ENCODE peak calls at places on chromosomes 12 and 14, in seven cellular contexts. One of them, this sample, is unnamed.

GRCh38 chr12:46267618-46268348 is 1.1 kb downstream of the SLC38A1 start:
- DNase-seq in K562: peak; percentile 43
- DNase-seq in CD4-positive, alpha-beta memory T cell: no peak
- DNase-seq in psoas muscle: no peak
- DNase-seq in lower leg skin: peak; percentile 88
- DNase-seq in small intestine: peak; percentile 40
- DNase-seq in CD8-positive, alpha-beta T cell: peak; percentile 68
- DNase-seq in this sample: no peak

GRCh38 chr12:92147491-92147890 is 1.8 kb upstream of the BTG1 start:
- DNase-seq in K562: no peak
- DNase-seq in CD4-positive, alpha-beta memory T cell: no peak
- DNase-seq in psoas muscle: no peak
- DNase-seq in lower leg skin: no peak
- DNase-seq in small intestine: no peak
- DNase-seq in CD8-positive, alpha-beta T cell: no peak
- DNase-seq in this sample: no peak

GRCh38 chr14:65949711-65950516 is 536.3 kb upstream of the CCDC196 start:
- DNase-seq in K562: no peak
- DNase-seq in CD4-positive, alpha-beta memory T cell: no peak
- DNase-seq in psoas muscle: peak; percentile 60
- DNase-seq in lower leg skin: no peak
- DNase-seq in small intestine: peak; percentile 54
- DNase-seq in CD8-positive, alpha-beta T cell: peak; percentile 56
- DNase-seq in this sample: no peak

GRCh38 chr12:119115296-119115905 is 63.3 kb upstream of the HSPB8 start:
- DNase-seq in K562: peak; percentile 72
- DNase-seq in CD4-positive, alpha-beta memory T cell: peak; percentile 7
- DNase-seq in psoas muscle: no peak
- DNase-seq in lower leg skin: no peak
- DNase-seq in small intestine: peak; percentile 26
- DNase-seq in CD8-positive, alpha-beta T cell: no peak
- DNase-seq in this sample: peak; percentile 38

GRCh38 chr14:88837495-88837894 is 13.0 kb downstream of the TTC8 start:
- DNase-seq in K562: no peak
- DNase-seq in CD4-positive, alpha-beta memory T cell: no peak
- DNase-seq in psoas muscle: no peak
- DNase-seq in lower leg skin: no peak
- DNase-seq in small intestine: no peak
- DNase-seq in CD8-positive, alpha-beta T cell: no peak
- DNase-seq in this sample: no peak

GRCh38 chr12:64946132-64946829 is 121.8 kb downstream of the TBC1D30 start:
- DNase-seq in K562: no peak
- DNase-seq in CD4-positive, alpha-beta memory T cell: no peak
- DNase-seq in psoas muscle: no peak
- DNase-seq in lower leg skin: no peak
- DNase-seq in small intestine: peak; percentile 2
- DNase-seq in CD8-positive, alpha-beta T cell: no peak
- DNase-seq in this sample: no peak

GRCh38 chr12:67747869-67748760 is 99.6 kb downstream of the DYRK2 start:
- DNase-seq in K562: no peak
- DNase-seq in CD4-positive, alpha-beta memory T cell: no peak
- DNase-seq in psoas muscle: peak; percentile 80
- DNase-seq in lower leg skin: no peak
- DNase-seq in small intestine: peak; percentile 99
- DNase-seq in CD8-positive, alpha-beta T cell: no peak
- DNase-seq in this sample: no peak

GRCh38 chr14:50230601-50231474 is 540 bp downstream of the SOS2 start:
- DNase-seq in K562: no peak
- DNase-seq in CD4-positive, alpha-beta memory T cell: peak; percentile 53
- DNase-seq in psoas muscle: peak; percentile 81
- DNase-seq in lower leg skin: peak; percentile 89
- DNase-seq in small intestine: peak; percentile 74
- DNase-seq in CD8-positive, alpha-beta T cell: peak; percentile 60
- DNase-seq in this sample: peak; percentile 18

GRCh38 chr12:913919-914718 is 35.4 kb downstream of the RAD52 start:
- DNase-seq in K562: no peak
- DNase-seq in CD4-positive, alpha-beta memory T cell: no peak
- DNase-seq in psoas muscle: no peak
- DNase-seq in lower leg skin: no peak
- DNase-seq in small intestine: no peak
- DNase-seq in CD8-positive, alpha-beta T cell: no peak
- DNase-seq in this sample: no peak

GRCh38 chr12:105418232-105418631 is 87.7 kb downstream of the C12orf75 start:
- DNase-seq in K562: no peak
- DNase-seq in CD4-positive, alpha-beta memory T cell: no peak
- DNase-seq in psoas muscle: no peak
- DNase-seq in lower leg skin: no peak
- DNase-seq in small intestine: no peak
- DNase-seq in CD8-positive, alpha-beta T cell: no peak
- DNase-seq in this sample: no peak

GRCh38 chr14:100522616-100523021 is 64.6 kb downstream of the BEGAIN start:
- DNase-seq in K562: no peak
- DNase-seq in CD4-positive, alpha-beta memory T cell: no peak
- DNase-seq in psoas muscle: no peak
- DNase-seq in lower leg skin: peak; percentile 72
- DNase-seq in small intestine: no peak
- DNase-seq in CD8-positive, alpha-beta T cell: no peak
- DNase-seq in this sample: no peak

GRCh38 chr14:90511795-90512331 is 115.0 kb downstream of the CALM1 start:
- DNase-seq in K562: no peak
- DNase-seq in CD4-positive, alpha-beta memory T cell: no peak
- DNase-seq in psoas muscle: no peak
- DNase-seq in lower leg skin: no peak
- DNase-seq in small intestine: no peak
- DNase-seq in CD8-positive, alpha-beta T cell: no peak
- DNase-seq in this sample: no peak

GRCh38 chr14:30572771-30573170 is 13.8 kb downstream of the G2E3 start:
- DNase-seq in K562: no peak
- DNase-seq in CD4-positive, alpha-beta memory T cell: no peak
- DNase-seq in psoas muscle: no peak
- DNase-seq in lower leg skin: no peak
- DNase-seq in small intestine: no peak
- DNase-seq in CD8-positive, alpha-beta T cell: no peak
- DNase-seq in this sample: no peak

GRCh38 chr14:67602995-67603545 is 3.0 kb upstream of the PIGH start:
- DNase-seq in K562: no peak
- DNase-seq in CD4-positive, alpha-beta memory T cell: no peak
- DNase-seq in psoas muscle: no peak
- DNase-seq in lower leg skin: peak; percentile 18
- DNase-seq in small intestine: no peak
- DNase-seq in CD8-positive, alpha-beta T cell: no peak
- DNase-seq in this sample: no peak

GRCh38 chr12:47973870-47974269 is 10.5 kb downstream of the TMEM106C start:
- DNase-seq in K562: no peak
- DNase-seq in CD4-positive, alpha-beta memory T cell: no peak
- DNase-seq in psoas muscle: peak; percentile 43
- DNase-seq in lower leg skin: no peak
- DNase-seq in small intestine: no peak
- DNase-seq in CD8-positive, alpha-beta T cell: no peak
- DNase-seq in this sample: no peak

DNA sequence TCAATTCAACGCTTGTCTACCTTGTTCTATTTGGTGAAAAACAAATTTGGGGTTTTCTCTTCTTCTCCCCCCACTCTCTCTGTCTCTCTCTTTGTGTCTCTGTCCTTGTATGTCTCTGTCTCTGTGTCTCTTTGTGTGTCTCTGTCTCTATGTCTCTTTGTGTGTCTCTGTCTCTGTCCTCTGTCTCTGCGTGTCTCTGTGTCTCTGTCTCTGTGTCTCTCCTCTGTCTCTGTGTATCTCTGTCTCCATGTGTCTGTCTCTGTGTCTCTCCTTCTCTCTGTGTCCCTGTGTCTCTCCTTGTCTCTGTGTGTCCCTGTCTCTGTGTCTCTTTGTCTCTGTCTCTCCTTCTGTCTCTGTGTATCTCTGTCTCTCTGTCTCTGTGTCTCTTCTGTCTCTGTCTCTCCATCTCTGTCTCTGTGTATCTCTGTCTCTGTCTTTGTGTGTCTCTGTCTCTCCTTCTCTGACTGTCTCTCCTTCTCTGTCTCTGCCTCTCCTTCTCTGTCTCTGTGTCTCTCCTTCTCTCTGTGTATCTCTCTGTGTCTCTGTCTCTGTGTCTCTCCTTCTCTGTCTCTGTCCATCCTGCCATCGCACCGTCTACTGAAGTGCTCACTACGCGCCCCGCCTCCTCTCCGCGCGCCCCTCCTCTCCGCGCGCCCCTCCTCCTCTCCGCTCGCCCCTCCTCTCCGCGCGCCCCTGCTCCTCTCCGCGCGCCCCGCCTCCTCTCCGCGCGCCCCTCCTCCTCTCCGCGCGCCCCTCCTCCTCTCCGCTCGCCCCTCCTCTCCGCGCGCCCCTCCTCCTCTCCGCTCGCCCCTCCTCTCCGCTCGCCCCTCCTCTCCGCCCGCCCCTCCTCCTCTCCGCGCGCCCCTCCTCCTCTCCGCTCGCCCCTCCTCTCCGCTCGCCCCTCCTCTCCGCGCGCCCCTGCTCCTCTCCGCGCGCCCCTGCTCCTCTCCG is 12.8 kb downstream of the LRCOL1 start:
- DNase-seq in K562: no peak
- DNase-seq in CD4-positive, alpha-beta memory T cell: peak; percentile 33
- DNase-seq in psoas muscle: no peak
- DNase-seq in lower leg skin: no peak
- DNase-seq in small intestine: no peak
- DNase-seq in CD8-positive, alpha-beta T cell: no peak
- DNase-seq in this sample: peak; percentile 27
- H3K4me3 ChIP-seq in K562: peak overlapping the region; percentile 42
- H3K4me3 ChIP-seq in CD4-positive, alpha-beta memory T cell: peak overlapping the region; percentile 18
- H3K4me3 ChIP-seq in psoas muscle: peak overlapping the region; percentile 49
- H3K4me3 ChIP-seq in lower leg skin: no peak overlapping the region
- H3K4me3 ChIP-seq in small intestine: peak overlapping the region; percentile 37
- H3K4me3 ChIP-seq in CD8-positive, alpha-beta T cell: peak overlapping the region; percentile 40
- H3K4me3 ChIP-seq in this sample: peak overlapping the region; percentile 54

DNA sequence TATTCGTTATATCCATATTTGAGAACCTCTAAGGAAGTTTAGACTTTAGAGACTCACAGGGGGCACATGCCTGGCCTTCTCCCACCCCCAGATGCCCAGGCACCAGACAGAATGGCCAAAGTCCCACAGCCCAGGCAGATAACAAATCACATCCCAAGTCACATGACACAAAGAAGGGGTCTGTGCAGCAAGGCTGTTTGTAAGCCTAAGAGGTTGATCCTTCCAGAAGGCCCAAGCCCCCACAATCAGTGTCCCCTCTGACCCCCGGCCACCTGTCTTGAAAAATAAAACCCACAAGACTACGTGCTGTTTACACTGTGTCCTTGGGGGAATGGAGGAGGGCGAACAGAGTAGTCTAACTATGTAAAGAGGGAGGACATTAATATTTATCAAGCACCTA is 5.1 kb downstream of the CTDSP2 start:
- DNase-seq in K562: no peak
- DNase-seq in CD4-positive, alpha-beta memory T cell: no peak
- DNase-seq in psoas muscle: no peak
- DNase-seq in lower leg skin: no peak
- DNase-seq in small intestine: no peak
- DNase-seq in CD8-positive, alpha-beta T cell: no peak
- DNase-seq in this sample: no peak
- H3K4me3 ChIP-seq in K562: no peak overlapping the region
- H3K4me3 ChIP-seq in CD4-positive, alpha-beta memory T cell: no peak overlapping the region
- H3K4me3 ChIP-seq in psoas muscle: peak overlapping the region; percentile 96
- H3K4me3 ChIP-seq in lower leg skin: no peak overlapping the region
- H3K4me3 ChIP-seq in small intestine: no peak overlapping the region
- H3K4me3 ChIP-seq in CD8-positive, alpha-beta T cell: no peak overlapping the region
- H3K4me3 ChIP-seq in this sample: no peak overlapping the region

GRCh38 chr12:6852651-6853354 is 853 bp downstream of the USP5 start:
- DNase-seq in K562: peak; percentile 63
- DNase-seq in CD4-positive, alpha-beta memory T cell: peak; percentile 56
- DNase-seq in psoas muscle: peak; percentile 70
- DNase-seq in lower leg skin: no peak
- DNase-seq in small intestine: no peak
- DNase-seq in CD8-positive, alpha-beta T cell: peak; percentile 58
- DNase-seq in this sample: peak; percentile 42

GRCh38 chr12:6855322-6855721 is 3.4 kb downstream of the USP5 start:
- DNase-seq in K562: no peak
- DNase-seq in CD4-positive, alpha-beta memory T cell: no peak
- DNase-seq in psoas muscle: peak; percentile 39
- DNase-seq in lower leg skin: no peak
- DNase-seq in small intestine: no peak
- DNase-seq in CD8-positive, alpha-beta T cell: no peak
- DNase-seq in this sample: no peak

GRCh38 chr12:6853626-6854025 is 1.7 kb downstream of the USP5 start:
- DNase-seq in K562: no peak
- DNase-seq in CD4-positive, alpha-beta memory T cell: no peak
- DNase-seq in psoas muscle: no peak
- DNase-seq in lower leg skin: no peak
- DNase-seq in small intestine: no peak
- DNase-seq in CD8-positive, alpha-beta T cell: no peak
- DNase-seq in this sample: no peak

GRCh38 chr12:6851921-6852650 is at the start of gene USP5:
- DNase-seq in K562: peak; percentile 87
- DNase-seq in CD4-positive, alpha-beta memory T cell: peak; percentile 99
- DNase-seq in psoas muscle: peak; percentile 100
- DNase-seq in lower leg skin: peak; percentile 100
- DNase-seq in small intestine: peak; percentile 100
- DNase-seq in CD8-positive, alpha-beta T cell: peak; percentile 98
- DNase-seq in this sample: peak; percentile 99

DNA sequence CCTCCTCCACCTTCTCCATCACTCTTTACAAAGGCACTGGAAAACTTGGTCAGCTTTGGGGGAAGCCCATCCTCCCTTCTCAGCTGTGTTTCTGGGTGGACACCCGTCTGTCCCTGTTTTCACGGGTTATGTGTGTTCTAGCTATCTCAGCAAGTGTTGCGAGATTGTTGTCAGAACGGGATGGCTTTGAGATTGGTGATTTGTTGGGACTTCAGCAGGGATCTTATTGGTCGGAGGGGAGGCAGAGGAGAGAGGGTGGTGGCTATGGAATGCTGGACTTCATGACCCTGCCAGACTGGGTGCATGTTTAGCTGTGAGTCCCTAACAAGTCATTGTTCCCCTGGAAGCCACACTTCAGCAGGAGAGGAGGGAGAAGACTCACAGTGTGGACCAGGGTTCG is 2.1 kb downstream of the USP5 start:
- DNase-seq in K562: no peak
- DNase-seq in CD4-positive, alpha-beta memory T cell: no peak
- DNase-seq in psoas muscle: no peak
- DNase-seq in lower leg skin: no peak
- DNase-seq in small intestine: no peak
- DNase-seq in CD8-positive, alpha-beta T cell: no peak
- DNase-seq in this sample: no peak
- H3K4me3 ChIP-seq in K562: no peak overlapping the region
- H3K4me3 ChIP-seq in CD4-positive, alpha-beta memory T cell: no peak overlapping the region
- H3K4me3 ChIP-seq in psoas muscle: peak overlapping the region; percentile 10
- H3K4me3 ChIP-seq in lower leg skin: no peak overlapping the region
- H3K4me3 ChIP-seq in small intestine: no peak overlapping the region
- H3K4me3 ChIP-seq in CD8-positive, alpha-beta T cell: no peak overlapping the region
- H3K4me3 ChIP-seq in this sample: no peak overlapping the region

DNA sequence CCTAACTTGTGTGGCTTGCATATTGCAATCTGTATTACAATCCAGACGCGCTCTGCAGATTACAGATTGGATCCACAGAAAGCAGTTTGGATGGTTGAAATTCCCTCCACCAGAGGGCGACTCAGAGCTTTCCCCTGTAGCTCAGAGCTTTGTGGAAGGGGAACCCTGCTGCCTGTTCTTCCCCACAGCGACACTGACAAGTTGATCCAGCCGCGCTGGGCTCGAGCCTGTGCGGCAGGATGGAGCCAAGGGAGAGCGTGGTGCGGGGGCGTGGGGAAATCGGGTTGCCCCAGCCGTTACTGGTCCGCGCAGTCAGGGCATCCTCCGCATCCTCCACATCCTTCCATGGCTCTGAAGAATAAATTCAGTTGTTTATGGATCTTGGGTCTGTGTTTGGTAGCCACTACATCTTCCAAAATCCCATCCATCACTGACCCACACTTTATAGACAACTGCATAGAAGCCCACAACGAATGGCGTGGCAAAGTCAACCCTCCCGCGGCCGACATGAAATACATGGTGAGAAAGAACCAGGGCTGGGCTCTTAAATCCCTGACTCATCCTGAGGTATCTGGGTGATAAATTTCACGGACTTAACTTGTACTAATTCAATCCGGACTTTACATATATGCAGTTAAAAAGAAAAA is at the start of gene GLIPR1L1:
- DNase-seq in K562: peak; percentile 26
- DNase-seq in CD4-positive, alpha-beta memory T cell: peak; percentile 76
- DNase-seq in psoas muscle: peak; percentile 81
- DNase-seq in lower leg skin: peak; percentile 96
- DNase-seq in small intestine: peak; percentile 80
- DNase-seq in CD8-positive, alpha-beta T cell: peak; percentile 84
- DNase-seq in this sample: peak; percentile 78
- H3K4me3 ChIP-seq in K562: no peak within 1 kb of the TSS
- H3K4me3 ChIP-seq in CD4-positive, alpha-beta memory T cell: peak within 1 kb of the TSS; percentile 54
- H3K4me3 ChIP-seq in psoas muscle: peak within 1 kb of the TSS; percentile 51
- H3K4me3 ChIP-seq in lower leg skin: no peak within 1 kb of the TSS
- H3K4me3 ChIP-seq in small intestine: no peak within 1 kb of the TSS
- H3K4me3 ChIP-seq in CD8-positive, alpha-beta T cell: peak within 1 kb of the TSS; percentile 34
- H3K4me3 ChIP-seq in this sample: no peak within 1 kb of the TSS

This sample was measured in Jurkat, Clone E6-1.